ENCODE peak calls at places on chromosomes 3 and 15, in nine cellular contexts. L is AG10803; F is stimulated activated naive CD4-positive, alpha-beta T cell; Q is lung microvascular endothelial cell; S is right cardiac atrium; M is kidney epithelial cell; E is endothelial cell of umbilical vein; I is activated CD4-positive, alpha-beta T cell treated with anti-CD3 and anti-CD28 coated beads, Interleukin-2, amount 50 U/mL, for 1 hour; D is HTR-8/SVneo. R is an unnamed sample.

GRCh38 chr15:78306176-78306774 is 6.9 kb upstream of the SKIC8 start:
- DNase-seq in L (peak), F (no peak), Q (peak), S (no peak), M (no peak), E (no peak), I (no peak), D (no peak), R (no peak)

GRCh38 chr15:58568157-58568571 is 136.4 kb downstream of the LIPC start:
- DNase-seq in L (no peak), F (no peak), Q (peak), S (peak), M (no peak), E (peak), I (no peak), D (no peak), R (no peak)

GRCh38 chr15:85618956-85619491 is 175.7 kb downstream of the KLHL25 start:
- DNase-seq in L (peak), F (peak), Q (peak), S (peak), M (peak), E (peak), I (peak), D (peak), R (peak)

GRCh38 chr3:114496021-114496434 is 202.2 kb downstream of the TIGIT start:
- DNase-seq in L (peak), F (no peak), Q (no peak), S (peak), M (peak), E (no peak), I (no peak), D (no peak), R (peak)

GRCh38 chr3:28149960-28150359 is 91.5 kb upstream of the CMC1 start:
- DNase-seq in L (no peak), F (no peak), Q (no peak), S (no peak), M (no peak), E (no peak), I (no peak), D (no peak), R (no peak)

GRCh38 chr15:48144889-48145288 is 24.1 kb downstream of the SLC24A5 start:
- DNase-seq in L (peak), F (no peak), Q (peak), S (no peak), M (no peak), E (no peak), I (no peak), D (no peak), R (no peak)

GRCh38 chr3:177284383-177284881 is 87.2 kb upstream of the TBL1XR1 start:
- DNase-seq in L (peak), F (peak), Q (no peak), S (peak), M (no peak), E (no peak), I (peak), D (peak), R (no peak)

GRCh38 chr3:187281191-187281714 is 10.3 kb downstream of the MASP1 start:
- DNase-seq in L (peak), F (no peak), Q (no peak), S (no peak), M (no peak), E (no peak), I (no peak), D (no peak), R (no peak)

GRCh38 chr3:193638833-193639232 is 45.8 kb downstream of the OPA1 start:
- DNase-seq in L (no peak), F (no peak), Q (no peak), S (no peak), M (no peak), E (no peak), I (no peak), D (no peak), R (no peak)

GRCh38 chr15:96326551-96327154 is 3.8 kb upstream of the NR2F2 start:
- DNase-seq in L (peak), F (no peak), Q (peak), S (peak), M (no peak), E (peak), I (no peak), D (no peak), R (no peak)

GRCh38 chr3:69822501-69822900 is 83.2 kb downstream of the MITF start:
- DNase-seq in L (peak), F (no peak), Q (no peak), S (no peak), M (no peak), E (no peak), I (no peak), D (no peak), R (peak)

GRCh38 chr3:116607205-116607604 is 102.4 kb upstream of the TUSC7 start:
- DNase-seq in L (no peak), F (no peak), Q (no peak), S (no peak), M (no peak), E (no peak), I (no peak), D (no peak), R (no peak)

GRCh38 chr15:63173116-63173470 is 15.8 kb upstream of the RPS27L start:
- DNase-seq in L (no peak), F (no peak), Q (no peak), S (no peak), M (no peak), E (no peak), I (no peak), D (no peak), R (no peak)

GRCh38 chr3:4821331-4821730 is 157.9 kb upstream of the BHLHE40 start:
- DNase-seq in L (no peak), F (no peak), Q (no peak), S (no peak), M (no peak), E (no peak), I (no peak), D (no peak), R (peak)

GRCh38 chr15:26023691-26024090 is 160.6 kb upstream of the ATP10A start:
- DNase-seq in L (no peak), F (no peak), Q (no peak), S (no peak), M (no peak), E (no peak), I (no peak), D (no peak), R (no peak)

GRCh38 chr3:82390868-82391267 is 629.4 kb upstream of the GBE1 start:
- DNase-seq in L (no peak), F (no peak), Q (no peak), S (no peak), M (no peak), E (no peak), I (no peak), D (no peak), R (no peak)

GRCh38 chr3:132293231-132293630 is 24.0 kb upstream of the ACP3 start:
- DNase-seq in L (no peak), F (no peak), Q (no peak), S (no peak), M (no peak), E (no peak), I (no peak), D (no peak), R (no peak)

GRCh38 chr3:44983413-44984040 is 7.5 kb downstream of the EXOSC7 start:
- DNase-seq in L (peak), F (no peak), Q (no peak), S (no peak), M (no peak), E (no peak), I (no peak), D (no peak), R (no peak)